ENCODE peak calls at places on chromosomes 12 and 14, in five cellular contexts. One of them, this sample, is unnamed.

GRCh38 chr12:95790912-95791849 is 617 bp upstream of the NTN4 start:
- DNase-seq in GM23338: peak
- DNase-seq in cardiac fibroblast: no peak
- DNase-seq in AG10803: no peak
- DNase-seq in fibroblast of pulmonary artery: no peak
- DNase-seq in this sample: no peak

GRCh38 chr12:57889541-57889989 is 43.0 kb upstream of the CTDSP2 start:
- DNase-seq in GM23338: no peak
- DNase-seq in cardiac fibroblast: peak
- DNase-seq in AG10803: peak
- DNase-seq in fibroblast of pulmonary artery: peak
- DNase-seq in this sample: no peak

GRCh38 chr12:124917135-124917840 is 2.8 kb upstream of the UBC start:
- DNase-seq in GM23338: peak
- DNase-seq in cardiac fibroblast: peak
- DNase-seq in AG10803: peak
- DNase-seq in fibroblast of pulmonary artery: peak
- DNase-seq in this sample: peak

GRCh38 chr14:85483037-85483436 is 46.9 kb upstream of the FLRT2 start:
- DNase-seq in GM23338: no peak
- DNase-seq in cardiac fibroblast: peak
- DNase-seq in AG10803: peak
- DNase-seq in fibroblast of pulmonary artery: peak
- DNase-seq in this sample: no peak

GRCh38 chr12:83807906-83808305 is 1104.7 kb downstream of the SLC6A15 start:
- DNase-seq in GM23338: no peak
- DNase-seq in cardiac fibroblast: no peak
- DNase-seq in AG10803: peak
- DNase-seq in fibroblast of pulmonary artery: no peak
- DNase-seq in this sample: no peak

GRCh38 chr12:95096852-95097251 is 23.4 kb upstream of the NR2C1 start:
- DNase-seq in GM23338: no peak
- DNase-seq in cardiac fibroblast: peak
- DNase-seq in AG10803: peak
- DNase-seq in fibroblast of pulmonary artery: peak
- DNase-seq in this sample: no peak

GRCh38 chr12:68480526-68480925 is 130.2 kb upstream of the RAP1B start:
- DNase-seq in GM23338: no peak
- DNase-seq in cardiac fibroblast: no peak
- DNase-seq in AG10803: no peak
- DNase-seq in fibroblast of pulmonary artery: no peak
- DNase-seq in this sample: no peak

GRCh38 chr12:88578821-88579518 is 1.3 kb downstream of the KITLG start:
- DNase-seq in GM23338: peak
- DNase-seq in cardiac fibroblast: no peak
- DNase-seq in AG10803: no peak
- DNase-seq in fibroblast of pulmonary artery: no peak
- DNase-seq in this sample: peak

GRCh38 chr12:48165089-48166031 is 8.0 kb upstream of the ASB8 start:
- DNase-seq in GM23338: peak
- DNase-seq in cardiac fibroblast: peak
- DNase-seq in AG10803: peak
- DNase-seq in fibroblast of pulmonary artery: peak
- DNase-seq in this sample: peak

GRCh38 chr12:95701722-95702418 is 88.7 kb downstream of the NTN4 start:
- DNase-seq in GM23338: no peak
- DNase-seq in cardiac fibroblast: no peak
- DNase-seq in AG10803: no peak
- DNase-seq in fibroblast of pulmonary artery: no peak
- DNase-seq in this sample: no peak

GRCh38 chr12:100799770-100800169 is 5.2 kb downstream of the ANO4 start:
- DNase-seq in GM23338: no peak
- DNase-seq in cardiac fibroblast: no peak
- DNase-seq in AG10803: peak
- DNase-seq in fibroblast of pulmonary artery: no peak
- DNase-seq in this sample: peak

GRCh38 chr14:21868442-21869046 is 194.9 kb upstream of the OR4E1 start:
- DNase-seq in GM23338: peak
- DNase-seq in cardiac fibroblast: peak
- DNase-seq in AG10803: peak
- DNase-seq in fibroblast of pulmonary artery: peak
- DNase-seq in this sample: peak

GRCh38 chr14:30756594-30756993 is 117.8 kb upstream of the COCH start:
- DNase-seq in GM23338: no peak
- DNase-seq in cardiac fibroblast: no peak
- DNase-seq in AG10803: no peak
- DNase-seq in fibroblast of pulmonary artery: no peak
- DNase-seq in this sample: no peak

GRCh38 chr12:24561882-24562760 is 386.8 kb downstream of the BCAT1 start:
- DNase-seq in GM23338: peak
- DNase-seq in cardiac fibroblast: peak
- DNase-seq in AG10803: peak
- DNase-seq in fibroblast of pulmonary artery: peak
- DNase-seq in this sample: peak

GRCh38 chr14:98799891-98800290 is 472.1 kb downstream of the BCL11B start:
- DNase-seq in GM23338: no peak
- DNase-seq in cardiac fibroblast: no peak
- DNase-seq in AG10803: peak
- DNase-seq in fibroblast of pulmonary artery: no peak
- DNase-seq in this sample: no peak

GRCh38 chr12:46948936-46949555 is 123.2 kb upstream of the SLC38A4 start:
- DNase-seq in GM23338: no peak
- DNase-seq in cardiac fibroblast: no peak
- DNase-seq in AG10803: peak
- DNase-seq in fibroblast of pulmonary artery: no peak
- DNase-seq in this sample: no peak

GRCh38 chr12:110370732-110371141 is 32.8 kb downstream of the ANAPC7 start:
- DNase-seq in GM23338: no peak
- DNase-seq in cardiac fibroblast: no peak
- DNase-seq in AG10803: no peak
- DNase-seq in fibroblast of pulmonary artery: no peak
- DNase-seq in this sample: peak

GRCh38 chr12:6171409-6172015 is 28.7 kb upstream of the CD9 start:
- DNase-seq in GM23338: no peak
- DNase-seq in cardiac fibroblast: peak
- DNase-seq in AG10803: no peak
- DNase-seq in fibroblast of pulmonary artery: peak
- DNase-seq in this sample: no peak

GRCh38 chr12:53543539-53543938 is 36.3 kb upstream of the NPFF start:
- DNase-seq in GM23338: peak
- DNase-seq in cardiac fibroblast: peak
- DNase-seq in AG10803: peak
- DNase-seq in fibroblast of pulmonary artery: peak
- DNase-seq in this sample: peak

GRCh38 chr12:92987362-92987761 is 58.3 kb upstream of the EEA1 start:
- DNase-seq in GM23338: peak
- DNase-seq in cardiac fibroblast: peak
- DNase-seq in AG10803: peak
- DNase-seq in fibroblast of pulmonary artery: peak
- DNase-seq in this sample: peak

GRCh38 chr12:58645946-58646345 is 274.4 kb downstream of the LRIG3 start:
- DNase-seq in GM23338: peak
- DNase-seq in cardiac fibroblast: no peak
- DNase-seq in AG10803: no peak
- DNase-seq in fibroblast of pulmonary artery: no peak
- DNase-seq in this sample: no peak

GRCh38 chr14:56187736-56188135 is 69.5 kb downstream of the PELI2 start:
- DNase-seq in GM23338: no peak
- DNase-seq in cardiac fibroblast: no peak
- DNase-seq in AG10803: no peak
- DNase-seq in fibroblast of pulmonary artery: no peak
- DNase-seq in this sample: no peak

GRCh38 chr14:102873546-102874061 is 48.9 kb upstream of the AMN start:
- DNase-seq in GM23338: no peak
- DNase-seq in cardiac fibroblast: no peak
- DNase-seq in AG10803: no peak
- DNase-seq in fibroblast of pulmonary artery: no peak
- DNase-seq in this sample: no peak

GRCh38 chr14:102875652-102876051 is 46.8 kb upstream of the AMN start:
- DNase-seq in GM23338: no peak
- DNase-seq in cardiac fibroblast: no peak
- DNase-seq in AG10803: no peak
- DNase-seq in fibroblast of pulmonary artery: no peak
- DNase-seq in this sample: no peak

GRCh38 chr14:102878970-102879460 is 43.4 kb upstream of the AMN start:
- DNase-seq in GM23338: no peak
- DNase-seq in cardiac fibroblast: no peak
- DNase-seq in AG10803: peak
- DNase-seq in fibroblast of pulmonary artery: peak
- DNase-seq in this sample: no peak

GRCh38 chr14:102882233-102882906 is 40.1 kb upstream of the AMN start:
- DNase-seq in GM23338: no peak
- DNase-seq in cardiac fibroblast: no peak
- DNase-seq in AG10803: no peak
- DNase-seq in fibroblast of pulmonary artery: no peak
- DNase-seq in this sample: no peak

DNA sequence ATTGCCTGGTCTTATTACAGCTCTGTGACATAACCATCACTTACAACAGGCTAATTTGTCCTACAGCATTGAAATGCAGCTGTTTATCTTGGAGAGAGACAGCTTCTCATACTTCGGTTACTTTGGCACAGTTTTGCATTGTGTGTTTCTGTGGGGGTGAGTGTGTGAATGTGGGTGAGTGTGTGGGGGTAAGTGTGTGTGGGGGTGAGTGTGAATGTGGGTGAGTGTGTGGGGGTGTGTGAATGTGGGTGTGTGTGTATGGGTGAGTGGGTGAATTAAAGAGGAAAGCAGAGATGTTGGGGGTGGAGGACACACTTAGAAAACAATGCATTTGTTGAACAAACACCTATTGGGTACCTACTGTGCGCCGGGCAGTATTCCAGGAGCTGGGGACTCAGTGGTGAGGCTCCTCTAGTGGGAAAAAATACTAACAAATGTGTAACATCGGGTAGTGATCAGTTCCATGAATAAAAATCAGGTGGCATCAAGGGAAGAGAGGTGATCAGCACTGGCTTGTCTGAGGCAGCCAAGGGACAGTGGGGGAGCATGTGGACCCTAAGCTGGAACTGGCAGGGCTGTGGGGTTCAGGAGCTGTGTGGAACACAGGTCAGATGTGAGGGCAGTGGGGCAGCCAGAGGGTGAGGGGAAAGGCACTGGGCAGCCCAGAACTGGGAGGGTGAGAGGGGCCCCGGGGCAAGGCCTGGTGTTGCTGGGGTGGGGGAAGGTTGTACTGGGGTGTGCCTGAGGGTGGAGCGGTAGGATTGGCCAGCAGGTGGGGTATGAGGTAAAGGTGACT is 44.1 kb upstream of the AMN start:
- DNase-seq in GM23338: peak
- DNase-seq in cardiac fibroblast: no peak
- DNase-seq in AG10803: no peak
- DNase-seq in fibroblast of pulmonary artery: no peak
- DNase-seq in this sample: no peak
- TF ChIP-seq CTCF in GM23338: peak
- TF ChIP-seq CTCF in cardiac fibroblast: no peak
- TF ChIP-seq CTCF in AG10803: no peak
- TF ChIP-seq CTCF in fibroblast of pulmonary artery: no peak
- TF ChIP-seq CTCF in this sample: no peak

DNA sequence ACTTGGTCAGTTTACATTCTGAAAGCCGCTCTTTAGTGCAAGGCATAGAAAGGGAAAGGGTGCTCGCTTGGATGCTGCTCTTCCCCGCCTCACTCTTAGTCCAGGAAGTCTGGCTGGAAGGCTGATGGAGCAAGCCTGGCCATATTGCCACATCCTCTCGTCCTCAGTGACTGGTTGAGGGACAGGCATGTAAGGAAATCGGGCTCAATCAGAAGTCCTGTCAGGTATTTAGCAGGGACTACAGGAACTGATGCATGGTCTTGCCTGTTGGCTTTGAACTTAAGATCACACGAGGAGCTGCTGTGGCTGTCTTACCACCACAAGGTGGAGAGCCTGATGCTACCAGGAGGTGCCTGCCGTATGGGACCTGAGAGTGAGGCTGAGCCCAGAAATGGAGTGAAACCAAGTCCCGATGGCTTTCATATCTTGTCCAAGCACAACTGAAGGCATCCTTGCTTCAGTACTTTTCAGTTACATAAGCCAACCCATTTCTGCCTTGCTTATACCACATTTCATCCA is 10.7 kb upstream of the C12orf75 start:
- DNase-seq in GM23338: peak
- DNase-seq in cardiac fibroblast: no peak
- DNase-seq in AG10803: no peak
- DNase-seq in fibroblast of pulmonary artery: no peak
- DNase-seq in this sample: no peak
- TF ChIP-seq CTCF in GM23338: peak
- TF ChIP-seq CTCF in cardiac fibroblast: no peak
- TF ChIP-seq CTCF in AG10803: no peak
- TF ChIP-seq CTCF in fibroblast of pulmonary artery: no peak
- TF ChIP-seq CTCF in this sample: no peak

DNA sequence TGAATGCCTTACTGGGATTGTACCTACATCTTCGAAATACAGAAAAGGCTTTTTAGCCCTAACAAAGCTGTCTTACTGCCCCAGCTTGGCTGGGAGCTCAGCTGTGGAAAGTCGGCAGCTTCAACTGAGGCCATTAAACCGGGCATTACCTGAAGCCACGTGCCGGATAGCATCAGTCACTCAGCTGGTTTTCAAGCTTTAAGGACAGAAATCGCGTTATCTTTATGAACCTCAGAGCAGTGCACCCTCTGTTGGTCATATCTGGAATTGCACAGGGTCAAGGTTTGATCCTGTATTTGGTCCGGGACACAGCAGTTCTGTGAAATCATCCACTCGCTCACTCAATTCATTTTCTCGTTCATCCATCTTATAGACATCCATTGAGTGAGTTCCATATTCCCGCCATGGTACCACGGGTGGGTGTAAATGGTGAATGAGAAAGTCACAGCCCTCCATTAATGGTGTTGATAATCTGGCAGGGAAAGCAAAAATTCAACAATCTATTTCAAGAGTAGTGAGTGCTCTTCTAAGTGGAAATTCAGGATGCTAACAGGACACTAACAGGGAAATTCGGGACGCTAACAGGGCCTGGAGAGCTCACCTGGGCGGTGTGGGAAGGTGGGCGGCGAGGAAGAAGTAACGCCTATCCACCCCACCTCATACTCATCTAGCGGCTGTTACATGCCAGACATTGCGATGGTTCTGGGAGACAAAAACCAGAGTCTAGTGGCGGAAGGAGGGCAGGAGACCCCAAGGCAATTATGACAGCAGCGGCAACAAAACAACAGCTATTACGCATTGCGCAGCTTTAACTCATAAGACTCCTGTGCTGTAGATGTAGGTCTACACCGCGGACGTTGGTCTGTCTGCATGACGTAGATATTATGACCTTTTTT is 60.6 kb upstream of the TCL1A start:
- DNase-seq in GM23338: peak
- DNase-seq in cardiac fibroblast: peak
- DNase-seq in AG10803: peak
- DNase-seq in fibroblast of pulmonary artery: peak
- DNase-seq in this sample: peak
- TF ChIP-seq CTCF in GM23338: peak
- TF ChIP-seq CTCF in cardiac fibroblast: peak
- TF ChIP-seq CTCF in AG10803: peak
- TF ChIP-seq CTCF in fibroblast of pulmonary artery: peak
- TF ChIP-seq CTCF in this sample: peak

DNA sequence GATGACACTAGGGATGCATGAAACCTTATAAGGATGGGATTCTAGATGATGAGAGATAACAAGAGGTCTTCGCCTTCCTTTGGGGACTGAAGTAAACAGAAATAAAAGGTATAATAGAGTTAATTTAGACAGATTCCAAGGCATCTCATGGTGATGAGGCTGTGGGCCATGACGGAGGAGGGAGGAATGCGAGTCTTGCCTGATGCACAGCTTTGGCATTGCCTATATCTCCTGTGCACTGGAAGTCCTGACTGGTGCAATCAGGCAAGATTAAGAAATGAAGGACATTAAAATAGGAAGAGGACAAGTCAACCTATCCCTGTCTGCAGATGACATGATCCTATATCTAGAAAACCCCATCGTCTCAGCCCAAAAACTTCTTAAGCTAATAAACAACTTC is 526.4 kb upstream of the LMO3 start:
- DNase-seq in GM23338: no peak
- DNase-seq in cardiac fibroblast: no peak
- DNase-seq in AG10803: no peak
- DNase-seq in fibroblast of pulmonary artery: no peak
- DNase-seq in this sample: no peak
- TF ChIP-seq CTCF in GM23338: no peak
- TF ChIP-seq CTCF in cardiac fibroblast: no peak
- TF ChIP-seq CTCF in AG10803: no peak
- TF ChIP-seq CTCF in fibroblast of pulmonary artery: no peak
- TF ChIP-seq CTCF in this sample: no peak